ENCODE peak calls at places on chromosomes 1 and 21, in six cellular contexts. R is AG04450, Y is uterus, U is H1, K is thoracic aorta, Z is transverse colon. W is an unnamed sample.

GRCh38 chr1:82227286-82227685 is 426.6 kb downstream of the ADGRL2 start:
- DNase-seq in U (no peak), R (no peak), Y (no peak), K (no peak), Z (no peak), W (no peak)

GRCh38 chr21:37829447-37829846 is 86.8 kb downstream of the KCNJ6 start:
- DNase-seq in R (no peak), Y (no peak), U (no peak), K (no peak), Z (peak; percentile 76), W (no peak)

GRCh38 chr21:44436111-44436611 is 19.1 kb upstream of the LRRC3 start:
- DNase-seq in U (no peak), Z (peak; percentile 1), K (no peak), Y (no peak), R (no peak), W (no peak)

GRCh38 chr1:94936861-94937620 is 10.1 kb upstream of the CNN3 start:
- DNase-seq in Y (no peak), K (no peak), Z (no peak), R (no peak), U (no peak), W (no peak)

GRCh38 chr1:229430761-229431269 is 3.1 kb downstream of the ACTA1 start:
- DNase-seq in Z (peak; percentile 40), U (peak; percentile 95), Y (no peak), R (no peak), K (no peak), W (no peak)

GRCh38 chr1:225577243-225577642 is 75.7 kb downstream of the ENAH start:
- DNase-seq in U (no peak), R (peak; percentile 6), K (no peak), Y (no peak), Z (no peak), W (no peak)

GRCh38 chr1:111139234-111139955 is 498 bp downstream of the DRAM2 start:
- DNase-seq in U (no peak), K (no peak), Y (no peak), R (no peak), Z (peak; percentile 57), W (no peak)

GRCh38 chr1:183792300-183792699 is 12.6 kb upstream of the RGL1 start:
- DNase-seq in Y (no peak), K (no peak), Z (no peak), U (no peak), R (no peak), W (no peak)

GRCh38 chr1:236394905-236395779 is 1.1 kb downstream of the EDARADD start:
- DNase-seq in Z (peak; percentile 8), K (no peak), Y (peak; percentile 17), U (peak; percentile 80), R (no peak), W (no peak)

GRCh38 chr1:156124557-156125483 is 10.3 kb downstream of the LMNA start:
- DNase-seq in Y (peak; percentile 61), Z (peak; percentile 81), U (no peak), K (no peak), R (no peak), W (no peak)

GRCh38 chr1:25140073-25140797 is 92.1 kb downstream of the SYF2 start:
- DNase-seq in R (no peak), Y (no peak), U (peak; percentile 44), K (no peak), Z (no peak), W (no peak)

GRCh38 chr21:32233722-32234301 is 45.0 kb downstream of the MIS18A start:
- DNase-seq in K (no peak), Z (no peak), U (no peak), R (no peak), Y (no peak), W (no peak)

GRCh38 chr1:58214674-58215073 is 331.9 kb downstream of the OMA1 start:
- DNase-seq in K (no peak), Z (no peak), Y (no peak), U (no peak), R (no peak), W (no peak)

GRCh38 chr1:2526824-2527552 is 592 bp upstream of the PANK4 start:
- DNase-seq in K (no peak), Y (no peak), U (no peak), Z (peak; percentile 49), R (no peak), W (no peak)

GRCh38 chr1:16208270-16208987 is 4.0 kb downstream of the ARHGEF19 start:
- DNase-seq in Z (no peak), K (no peak), Y (no peak), R (no peak), U (no peak), W (no peak)

GRCh38 chr21:43921602-43921978 is 56.6 kb downstream of the AGPAT3 start:
- DNase-seq in Z (no peak), Y (no peak), K (no peak), U (no peak), R (no peak), W (no peak)

GRCh38 chr1:11796036-11796828 is 9.5 kb downstream of the MTHFR start:
- DNase-seq in K (no peak), Y (no peak), U (no peak), R (no peak), Z (no peak), W (no peak)

GRCh38 chr21:44878053-44878982 is 4.8 kb upstream of the PTTG1IP start:
- DNase-seq in Y (no peak), Z (peak; percentile 39), U (no peak), R (no peak), K (no peak), W (no peak)

GRCh38 chr1:14661220-14661619 is 62.7 kb downstream of the KAZN start:
- DNase-seq in Z (no peak), U (no peak), Y (no peak), K (no peak), R (no peak), W (no peak)

GRCh38 chr1:40316595-40317393 is at the start of gene COL9A2:
- DNase-seq in R (no peak), Y (no peak), Z (peak; percentile 66), K (no peak), U (peak; percentile 69), W (no peak)

GRCh38 chr1:24206516-24207394 is 19.7 kb upstream of the IFNLR1 start:
- DNase-seq in U (no peak), R (no peak), K (no peak), Z (no peak), Y (no peak), W (no peak)

GRCh38 chr1:59415876-59416275 is 119.0 kb downstream of the FGGY start:
- DNase-seq in U (no peak), R (no peak), Y (no peak), K (no peak), Z (no peak), W (no peak)

GRCh38 chr1:78033797-78034172 is 12.0 kb upstream of the GIPC2 start:
- DNase-seq in Z (no peak), R (no peak), U (no peak), K (no peak), Y (no peak), W (no peak)

GRCh38 chr1:243474384-243474851 is 218.6 kb downstream of the SDCCAG8 start:
- DNase-seq in K (no peak), U (peak; percentile 80), Y (no peak), Z (no peak), R (no peak), W (no peak)

GRCh38 chr1:87329756-87330200 is 1.1 kb downstream of the LMO4 start:
- DNase-seq in U (no peak), Y (no peak), K (no peak), Z (no peak), R (no peak), W (no peak)

GRCh38 chr1:34265396-34265795 is 88.7 kb downstream of the C1orf94 start:
- DNase-seq in K (no peak), Z (no peak), Y (no peak), R (no peak), U (peak; percentile 29), W (no peak)

GRCh38 chr1:54191525-54191924 is 8.3 kb downstream of the CYB5RL start:
- DNase-seq in K (no peak), R (no peak), Y (no peak), Z (no peak), U (no peak), W (no peak)

GRCh38 chr1:2786329-2787162 is 14.9 kb downstream of the TTC34 start:
- DNase-seq in K (no peak), U (peak; percentile 53), Y (peak; percentile 16), Z (peak; percentile 57), R (no peak), W (no peak)

GRCh38 chr21:34205811-34206635 is 132.6 kb downstream of the MRPS6 start:
- DNase-seq in K (no peak), R (no peak), Z (no peak), Y (no peak), U (no peak), W (no peak)

GRCh38 chr1:181483084-181483559 is at the start of gene CACNA1E:
- DNase-seq in Y (no peak), Z (no peak), R (no peak), K (no peak), U (no peak), W (no peak)
- H3K4me3 ChIP-seq in Y (no peak within 1 kb of the TSS), Z (peak within 1 kb of the TSS; percentile 7), R (no peak within 1 kb of the TSS), K (peak within 1 kb of the TSS; percentile 28), U (peak within 1 kb of the TSS; percentile 59), W (peak within 1 kb of the TSS; percentile 11)

DNA sequence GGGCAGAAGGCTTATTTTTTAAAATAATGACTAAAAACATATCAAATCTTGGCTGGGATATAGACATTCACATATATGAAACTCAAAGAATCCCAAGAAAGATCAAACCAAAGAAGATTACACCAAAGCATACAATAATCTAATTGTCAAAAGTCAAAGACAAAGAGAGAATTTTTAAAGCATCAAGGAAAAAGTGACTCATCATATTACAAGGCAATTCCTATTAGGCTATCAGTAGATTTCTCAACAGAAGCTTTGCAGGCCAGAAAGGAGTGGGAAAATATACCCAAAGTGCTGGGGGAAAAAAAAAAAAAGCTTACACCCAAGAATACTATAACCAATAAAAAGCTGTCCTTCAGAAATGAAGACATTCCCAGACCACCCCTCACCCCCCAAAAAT is 375.6 kb downstream of the BRINP2 start:
- DNase-seq in R (no peak), K (no peak), Y (no peak), Z (no peak), U (no peak), W (no peak)
- TF ChIP-seq CTCF in R (no peak), K (no peak), Y (no peak), Z (no peak), U (no peak), W (no peak)

GRCh38 chr1:118185083-118185899 is at the start of gene SPAG17:
- DNase-seq in K (no peak), Y (peak; percentile 40), Z (peak; percentile 48), R (no peak), U (peak; percentile 95), W (no peak)
- H3K27ac ChIP-seq in K (no peak within 1 kb of the TSS), Y (no peak within 1 kb of the TSS), Z (no peak within 1 kb of the TSS), R (no peak within 1 kb of the TSS), U (peak within 1 kb of the TSS; percentile 68), W (peak within 1 kb of the TSS; percentile 26)

DNA sequence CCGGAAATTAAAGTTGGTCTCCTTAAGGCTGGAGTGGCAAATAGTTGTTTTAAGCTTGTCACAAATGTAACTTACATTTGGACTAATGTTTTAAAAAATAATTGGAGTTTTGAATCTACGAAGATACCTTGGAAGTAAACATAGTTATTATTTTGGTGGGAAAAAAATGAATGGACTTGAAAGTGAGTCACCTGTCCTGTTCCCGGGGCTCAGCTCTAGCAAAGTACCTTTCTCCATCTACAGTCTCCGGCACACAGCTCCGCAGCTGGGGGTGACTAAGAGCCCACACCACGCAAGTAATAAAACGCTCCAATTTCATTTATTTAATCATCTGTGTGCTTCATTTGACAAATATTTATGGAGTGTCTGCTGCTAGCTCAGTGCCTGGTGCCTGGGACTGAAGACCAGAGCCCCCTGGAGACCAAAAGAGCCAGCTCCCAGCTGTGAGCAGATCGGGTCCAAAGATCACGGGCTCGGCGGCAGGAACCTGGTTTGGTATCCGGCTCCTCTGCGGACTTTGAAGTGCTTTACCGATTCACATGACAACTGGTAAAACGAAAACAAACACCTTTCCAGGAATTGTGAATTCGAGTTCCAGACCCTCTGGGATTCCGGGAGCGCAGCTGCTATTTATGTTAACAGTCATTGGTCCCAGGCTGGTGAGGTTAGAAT is 1.7 kb upstream of the RIPK4 start:
- DNase-seq in U (no peak), Z (peak; percentile 84), K (no peak), R (peak; percentile 27), Y (no peak), W (no peak)
- H3K4me3 ChIP-seq in U (peak overlapping the region; percentile 48), Z (peak overlapping the region; percentile 14), K (peak overlapping the region; percentile 69), R (peak overlapping the region; percentile 28), Y (peak overlapping the region; percentile 2), W (peak overlapping the region; percentile 36)

W was measured in esophagus squamous epithelium.